ENCODE peak calls at places on chromosomes 12 and 14, in five cellular contexts. One of them, this sample, is unnamed.

GRCh38 chr12:105476616-105477015 is 146.1 kb downstream of the C12orf75 start:
- DNase-seq in tibial artery: no peak
- DNase-seq in lung: no peak
- DNase-seq in AG09309: no peak
- DNase-seq in fibroblast of the aortic adventitia: no peak
- DNase-seq in this sample: no peak

GRCh38 chr12:109247831-109248654 is 61.0 kb downstream of the FOXN4 start:
- DNase-seq in tibial artery: no peak
- DNase-seq in lung: no peak
- DNase-seq in AG09309: no peak
- DNase-seq in fibroblast of the aortic adventitia: no peak
- DNase-seq in this sample: no peak

GRCh38 chr14:103854822-103855733 is 7.7 kb upstream of the PPP1R13B start:
- DNase-seq in tibial artery: no peak
- DNase-seq in lung: peak
- DNase-seq in AG09309: no peak
- DNase-seq in fibroblast of the aortic adventitia: no peak
- DNase-seq in this sample: no peak

GRCh38 chr14:40129162-40129561 is 696.9 kb upstream of the FBXO33 start:
- DNase-seq in tibial artery: no peak
- DNase-seq in lung: no peak
- DNase-seq in AG09309: no peak
- DNase-seq in fibroblast of the aortic adventitia: no peak
- DNase-seq in this sample: no peak

GRCh38 chr14:36515105-36515593 is 4.9 kb downstream of the NKX2-1 start:
- DNase-seq in tibial artery: no peak
- DNase-seq in lung: no peak
- DNase-seq in AG09309: no peak
- DNase-seq in fibroblast of the aortic adventitia: no peak
- DNase-seq in this sample: no peak

GRCh38 chr14:104253901-104254353 is 115.5 kb downstream of the KIF26A start:
- DNase-seq in tibial artery: no peak
- DNase-seq in lung: no peak
- DNase-seq in AG09309: no peak
- DNase-seq in fibroblast of the aortic adventitia: no peak
- DNase-seq in this sample: no peak

GRCh38 chr12:123655420-123655819 is 15.5 kb upstream of the TCTN2 start:
- DNase-seq in tibial artery: no peak
- DNase-seq in lung: no peak
- DNase-seq in AG09309: no peak
- DNase-seq in fibroblast of the aortic adventitia: no peak
- DNase-seq in this sample: no peak

GRCh38 chr12:21416611-21417121 is 20.8 kb upstream of the PYROXD1 start:
- DNase-seq in tibial artery: no peak
- DNase-seq in lung: no peak
- DNase-seq in AG09309: no peak
- DNase-seq in fibroblast of the aortic adventitia: peak
- DNase-seq in this sample: no peak

GRCh38 chr12:132324173-132324572 is 5.2 kb downstream of the GALNT9 start:
- DNase-seq in tibial artery: no peak
- DNase-seq in lung: no peak
- DNase-seq in AG09309: no peak
- DNase-seq in fibroblast of the aortic adventitia: no peak
- DNase-seq in this sample: no peak

GRCh38 chr12:59087077-59087673 is 166.9 kb upstream of the LRIG3 start:
- DNase-seq in tibial artery: no peak
- DNase-seq in lung: no peak
- DNase-seq in AG09309: no peak
- DNase-seq in fibroblast of the aortic adventitia: peak
- DNase-seq in this sample: no peak

GRCh38 chr12:52120951-52121847 is 41.7 kb downstream of the SMIM41 start:
- DNase-seq in tibial artery: no peak
- DNase-seq in lung: no peak
- DNase-seq in AG09309: no peak
- DNase-seq in fibroblast of the aortic adventitia: no peak
- DNase-seq in this sample: peak

GRCh38 chr14:24062216-24062980 is 9.0 kb upstream of the CPNE6 start:
- DNase-seq in tibial artery: no peak
- DNase-seq in lung: no peak
- DNase-seq in AG09309: no peak
- DNase-seq in fibroblast of the aortic adventitia: no peak
- DNase-seq in this sample: no peak

DNA sequence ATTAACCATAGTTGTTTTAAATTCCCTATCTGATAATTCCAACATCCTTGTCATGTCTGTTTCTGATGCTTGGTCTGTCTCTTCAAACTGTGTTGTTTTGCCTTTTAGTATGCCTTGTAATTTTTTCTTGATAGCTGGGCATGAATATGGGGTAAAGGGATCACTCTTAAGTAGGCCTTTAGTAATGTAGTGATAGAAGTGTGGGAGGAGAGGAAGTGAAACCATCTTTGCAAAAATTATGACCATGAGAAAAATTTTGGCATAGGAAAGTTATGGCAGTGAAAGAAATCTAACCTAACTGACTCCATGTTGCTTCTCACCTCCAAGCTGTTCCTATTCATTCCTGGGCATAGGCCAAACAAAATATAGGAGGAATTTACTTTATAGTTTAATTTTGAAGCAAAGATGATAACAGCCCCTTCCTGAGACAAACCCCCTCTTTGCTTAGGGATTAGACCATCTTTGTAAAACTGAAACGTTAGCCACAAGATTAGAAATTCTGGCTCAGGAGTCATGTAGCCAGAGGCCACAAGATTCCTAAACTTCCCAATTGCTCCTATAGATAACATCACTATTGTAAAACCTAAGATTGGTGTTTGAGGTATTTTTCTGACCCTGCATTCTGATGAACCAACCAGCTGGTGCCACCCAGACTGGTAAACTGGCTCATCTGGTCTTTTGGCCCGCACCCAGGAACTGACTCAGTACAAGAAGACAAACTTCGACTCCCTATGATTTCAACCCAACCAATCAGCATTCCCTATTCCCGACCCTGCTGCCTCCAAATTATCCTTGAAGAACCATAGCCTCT is 45.8 kb downstream of the CRADD start:
- DNase-seq in tibial artery: no peak
- DNase-seq in lung: no peak
- DNase-seq in AG09309: no peak
- DNase-seq in fibroblast of the aortic adventitia: no peak
- DNase-seq in this sample: no peak
- H3K4me3 ChIP-seq in tibial artery: no peak
- H3K4me3 ChIP-seq in lung: no peak
- H3K4me3 ChIP-seq in AG09309: no peak
- H3K4me3 ChIP-seq in fibroblast of the aortic adventitia: no peak
- H3K4me3 ChIP-seq in this sample: no peak

GRCh38 chr12:119988440-119988787 is 622 bp upstream of the BICDL1 start:
- DNase-seq in tibial artery: no peak
- DNase-seq in lung: no peak
- DNase-seq in AG09309: no peak
- DNase-seq in fibroblast of the aortic adventitia: peak
- DNase-seq in this sample: no peak

GRCh38 chr12:119992129-119992705 is 3.2 kb downstream of the BICDL1 start:
- DNase-seq in tibial artery: no peak
- DNase-seq in lung: no peak
- DNase-seq in AG09309: no peak
- DNase-seq in fibroblast of the aortic adventitia: no peak
- DNase-seq in this sample: no peak

GRCh38 chr12:119988788-119989618 is at the start of gene BICDL1:
- DNase-seq in tibial artery: peak
- DNase-seq in lung: peak
- DNase-seq in AG09309: no peak
- DNase-seq in fibroblast of the aortic adventitia: peak
- DNase-seq in this sample: peak

GRCh38 chr12:119989619-119990381 is 764 bp downstream of the BICDL1 start:
- DNase-seq in tibial artery: peak
- DNase-seq in lung: peak
- DNase-seq in AG09309: peak
- DNase-seq in fibroblast of the aortic adventitia: peak
- DNase-seq in this sample: peak

GRCh38 chr12:119990382-119990874 is 1.4 kb downstream of the BICDL1 start:
- DNase-seq in tibial artery: no peak
- DNase-seq in lung: no peak
- DNase-seq in AG09309: no peak
- DNase-seq in fibroblast of the aortic adventitia: no peak
- DNase-seq in this sample: no peak
- H3K4me3 ChIP-seq in tibial artery: no peak
- H3K4me3 ChIP-seq in lung: no peak
- H3K4me3 ChIP-seq in AG09309: no peak
- H3K4me3 ChIP-seq in fibroblast of the aortic adventitia: no peak
- H3K4me3 ChIP-seq in this sample: no peak

GRCh38 chr12:111767362-111768158 is 827 bp downstream of the ALDH2 start:
- DNase-seq in tibial artery: no peak
- DNase-seq in lung: no peak
- DNase-seq in AG09309: no peak
- DNase-seq in fibroblast of the aortic adventitia: peak
- DNase-seq in this sample: no peak

GRCh38 chr12:111769599-111769998 is 2.9 kb downstream of the ALDH2 start:
- DNase-seq in tibial artery: no peak
- DNase-seq in lung: no peak
- DNase-seq in AG09309: no peak
- DNase-seq in fibroblast of the aortic adventitia: no peak
- DNase-seq in this sample: no peak

GRCh38 chr12:111764120-111764821 is 2.5 kb upstream of the ALDH2 start:
- DNase-seq in tibial artery: no peak
- DNase-seq in lung: no peak
- DNase-seq in AG09309: no peak
- DNase-seq in fibroblast of the aortic adventitia: no peak
- DNase-seq in this sample: no peak

GRCh38 chr12:111766608-111767361 is at the start of gene ALDH2:
- DNase-seq in tibial artery: peak
- DNase-seq in lung: peak
- DNase-seq in AG09309: no peak
- DNase-seq in fibroblast of the aortic adventitia: peak
- DNase-seq in this sample: peak

GRCh38 chr12:111768159-111768895 is 1.6 kb downstream of the ALDH2 start:
- DNase-seq in tibial artery: no peak
- DNase-seq in lung: no peak
- DNase-seq in AG09309: no peak
- DNase-seq in fibroblast of the aortic adventitia: no peak
- DNase-seq in this sample: no peak
- H3K4me3 ChIP-seq in tibial artery: peak
- H3K4me3 ChIP-seq in lung: peak
- H3K4me3 ChIP-seq in AG09309: no peak
- H3K4me3 ChIP-seq in fibroblast of the aortic adventitia: peak
- H3K4me3 ChIP-seq in this sample: peak

GRCh38 chr12:3753549-3754284 is 808 bp upstream of the CRACR2A start:
- DNase-seq in tibial artery: peak
- DNase-seq in lung: no peak
- DNase-seq in AG09309: no peak
- DNase-seq in fibroblast of the aortic adventitia: peak
- DNase-seq in this sample: no peak
- H3K4me3 ChIP-seq in tibial artery: peak
- H3K4me3 ChIP-seq in lung: no peak
- H3K4me3 ChIP-seq in AG09309: peak
- H3K4me3 ChIP-seq in fibroblast of the aortic adventitia: peak
- H3K4me3 ChIP-seq in this sample: no peak

GRCh38 chr12:124684971-124685688 is 117.7 kb upstream of the NCOR2 start:
- DNase-seq in tibial artery: peak
- DNase-seq in lung: no peak
- DNase-seq in AG09309: no peak
- DNase-seq in fibroblast of the aortic adventitia: peak
- DNase-seq in this sample: no peak
- H3K4me3 ChIP-seq in tibial artery: peak
- H3K4me3 ChIP-seq in lung: no peak
- H3K4me3 ChIP-seq in AG09309: peak
- H3K4me3 ChIP-seq in fibroblast of the aortic adventitia: peak
- H3K4me3 ChIP-seq in this sample: no peak

This sample was measured in aorta.